ENCODE peak calls at places on chromosomes 12 and 14, in seven cellular contexts. O is uterus; L is RWPE1; P is CD4-positive, alpha-beta T cell; A is IMR-90; C is dorsolateral prefrontal cortex; X is aorta. K is an unnamed sample.

GRCh38 chr12:70463997-70464396 is 97.9 kb downstream of the KCNMB4 start:
- DNase-seq in O (no peak), L (no peak), P (no peak), A (no peak), C (no peak), X (no peak), K (no peak)

GRCh38 chr14:75229923-75230792 is 48.5 kb upstream of the FOS start:
- DNase-seq in O (no peak), L (peak), P (peak), A (peak), C (no peak), X (no peak), K (no peak)

GRCh38 chr12:20629414-20630156 is 65.5 kb upstream of the SLCO1C1 start:
- DNase-seq in O (no peak), L (no peak), P (no peak), A (peak), C (no peak), X (peak), K (no peak)

GRCh38 chr12:42684171-42685071 is 94.9 kb upstream of the PRICKLE1 start:
- DNase-seq in O (no peak), L (peak), P (no peak), A (peak), C (no peak), X (no peak), K (no peak)

GRCh38 chr12:8661751-8662150 is 875 bp downstream of the MFAP5 start:
- DNase-seq in O (no peak), L (no peak), P (no peak), A (no peak), C (no peak), X (no peak), K (no peak)

GRCh38 chr12:52029686-52030085 is 21.6 kb upstream of the NR4A1 start:
- DNase-seq in O (no peak), L (no peak), P (no peak), A (peak), C (no peak), X (no peak), K (no peak)

GRCh38 chr12:51889216-51890134 is 1.6 kb downstream of the ANKRD33 start:
- DNase-seq in O (no peak), L (no peak), P (no peak), A (no peak), C (no peak), X (peak), K (no peak)

GRCh38 chr12:117010693-117011451 is 88.3 kb downstream of the TESC start:
- DNase-seq in O (no peak), L (no peak), P (no peak), A (no peak), C (no peak), X (no peak), K (no peak)

GRCh38 chr14:21467620-21468019 is 9.1 kb downstream of the RAB2B start:
- DNase-seq in O (no peak), L (no peak), P (no peak), A (peak), C (no peak), X (no peak), K (no peak)

GRCh38 chr12:89782807-89783206 is 74.2 kb upstream of the ATP2B1 start:
- DNase-seq in O (no peak), L (no peak), P (no peak), A (peak), C (no peak), X (no peak), K (no peak)

GRCh38 chr12:89779090-89779489 is 70.5 kb upstream of the ATP2B1 start:
- DNase-seq in O (no peak), L (peak), P (no peak), A (no peak), C (no peak), X (no peak), K (no peak)

GRCh38 chr12:89783321-89784060 is 74.9 kb upstream of the ATP2B1 start:
- DNase-seq in O (no peak), L (no peak), P (no peak), A (peak), C (peak), X (no peak), K (no peak)

GRCh38 chr12:89781161-89781560 is 72.5 kb upstream of the ATP2B1 start:
- DNase-seq in O (no peak), L (no peak), P (no peak), A (no peak), C (no peak), X (no peak), K (no peak)

GRCh38 chr12:89781961-89782360 is 73.3 kb upstream of the ATP2B1 start:
- DNase-seq in O (no peak), L (no peak), P (no peak), A (peak), C (no peak), X (no peak), K (no peak)
- H3K27ac ChIP-seq in O (no peak), L (no peak), P (no peak), A (no peak), C (no peak), X (no peak), K (no peak)

GRCh38 chr12:106114084-106115068 is 24.4 kb downstream of the NUAK1 start:
- DNase-seq in O (peak), L (no peak), P (no peak), A (peak), C (no peak), X (no peak), K (no peak)
- H3K27ac ChIP-seq in O (peak), L (peak), P (no peak), A (no peak), C (peak), X (peak), K (peak)

GRCh38 chr12:78204926-78205325 is 374.2 kb downstream of the NAV3 start:
- DNase-seq in O (no peak), L (no peak), P (no peak), A (peak), C (no peak), X (no peak), K (no peak)
- H3K27ac ChIP-seq in O (no peak), L (no peak), P (no peak), A (peak), C (no peak), X (no peak), K (no peak)

GRCh38 chr14:105866841-105867321 is 340.5 kb downstream of the TMEM121 start:
- DNase-seq in O (peak), L (no peak), P (no peak), A (no peak), C (no peak), X (peak), K (no peak)
- H3K27ac ChIP-seq in O (no peak), L (no peak), P (no peak), A (no peak), C (no peak), X (no peak), K (no peak)

GRCh38 chr14:23631234-23631633 is 4.9 kb upstream of the DHRS2 start:
- DNase-seq in O (no peak), L (no peak), P (no peak), A (no peak), C (no peak), X (no peak), K (no peak)
- H3K27ac ChIP-seq in O (no peak), L (no peak), P (no peak), A (no peak), C (no peak), X (no peak), K (no peak)

GRCh38 chr14:50797250-50798047 is 33.5 kb downstream of the NIN start:
- DNase-seq in O (no peak), L (no peak), P (no peak), A (peak), C (no peak), X (no peak), K (no peak)
- H3K27ac ChIP-seq in O (no peak), L (no peak), P (no peak), A (no peak), C (peak), X (no peak), K (peak)

K was measured in caudate nucleus.